ENCODE peak calls at places on chromosome 5, in six cellular contexts. G, Z, U, T, Y and B are unnamed samples.

GRCh38 chr5:10543585-10544040 is 20.3 kb upstream of the ANKRD33B start:
- DNase-seq in G (no peak), Z (no peak), U (no peak), T (no peak), Y (no peak), B (no peak)

GRCh38 chr5:172606156-172606785 is 34.8 kb upstream of the NEURL1B start:
- DNase-seq in G (no peak), Z (no peak), U (peak), T (no peak), Y (peak), B (no peak)

GRCh38 chr5:167579701-167580045 is 711.8 kb upstream of the WWC1 start:
- DNase-seq in G (no peak), Z (no peak), U (no peak), T (no peak), Y (no peak), B (no peak)

GRCh38 chr5:140131967-140132409 is 6.3 kb downstream of the IGIP start:
- DNase-seq in G (no peak), Z (peak), U (peak), T (no peak), Y (no peak), B (no peak)

GRCh38 chr5:107652839-107653607 is 17.7 kb downstream of the EFNA5 start:
- DNase-seq in G (peak), Z (no peak), U (no peak), T (peak), Y (no peak), B (no peak)

GRCh38 chr5:96984506-96985192 is 48.8 kb downstream of the LNPEP start:
- DNase-seq in G (no peak), Z (no peak), U (no peak), T (no peak), Y (no peak), B (no peak)

GRCh38 chr5:100840364-100840763 is 62.7 kb downstream of the ST8SIA4 start:
- DNase-seq in G (no peak), Z (no peak), U (no peak), T (no peak), Y (no peak), B (no peak)

GRCh38 chr5:74648835-74649286 is 8.3 kb upstream of the ENC1 start:
- DNase-seq in G (no peak), Z (no peak), U (no peak), T (peak), Y (no peak), B (no peak)

GRCh38 chr5:170151105-170151831 is 45.6 kb downstream of the FOXI1 start:
- DNase-seq in G (no peak), Z (peak), U (no peak), T (peak), Y (peak), B (no peak)

GRCh38 chr5:151659001-151659754 is 27.5 kb downstream of the SPARC start:
- DNase-seq in G (peak), Z (no peak), U (peak), T (peak), Y (peak), B (peak)

GRCh38 chr5:57662991-57663390 is 180.4 kb upstream of the ACTBL2 start:
- DNase-seq in G (no peak), Z (no peak), U (no peak), T (no peak), Y (peak), B (no peak)

GRCh38 chr5:87020099-87020934 is 247.4 kb upstream of the RASA1 start:
- DNase-seq in G (no peak), Z (no peak), U (peak), T (no peak), Y (peak), B (no peak)

GRCh38 chr5:171483453-171484177 is 64.2 kb downstream of the FGF18 start:
- DNase-seq in G (no peak), Z (no peak), U (peak), T (no peak), Y (peak), B (no peak)

GRCh38 chr5:74167206-74167929 is 473.2 kb downstream of the ENC1 start:
- DNase-seq in G (no peak), Z (peak), U (no peak), T (no peak), Y (no peak), B (no peak)

GRCh38 chr5:131417240-131417869 is 153.5 kb downstream of the CDC42SE2 start:
- DNase-seq in G (peak), Z (peak), U (peak), T (peak), Y (peak), B (peak)

GRCh38 chr5:36894950-36895349 is 18.4 kb downstream of the NIPBL start:
- DNase-seq in G (no peak), Z (no peak), U (no peak), T (no peak), Y (no peak), B (no peak)

GRCh38 chr5:141772281-141772680 is 90.3 kb upstream of the ARAP3 start:
- DNase-seq in G (no peak), Z (no peak), U (no peak), T (no peak), Y (no peak), B (no peak)

GRCh38 chr5:90161399-90161798 is 248.2 kb downstream of the CETN3 start:
- DNase-seq in G (peak), Z (no peak), U (peak), T (peak), Y (peak), B (no peak)

GRCh38 chr5:177116631-177117373 is 16.8 kb upstream of the NSD1 start:
- DNase-seq in G (no peak), Z (no peak), U (peak), T (peak), Y (peak), B (peak)

GRCh38 chr5:160506006-160507004 is 84.7 kb downstream of the PTTG1 start:
- DNase-seq in G (peak), Z (no peak), U (no peak), T (peak), Y (peak), B (peak)

GRCh38 chr5:102600964-102601363 is 102.2 kb upstream of the SLCO6A1 start:
- DNase-seq in G (no peak), Z (no peak), U (no peak), T (no peak), Y (no peak), B (no peak)

GRCh38 chr5:117615226-117615625 is 1040.6 kb upstream of the SEMA6A start:
- DNase-seq in G (no peak), Z (no peak), U (no peak), T (no peak), Y (no peak), B (no peak)

GRCh38 chr5:111929892-111930291 is 172.9 kb upstream of the NREP start:
- DNase-seq in G (no peak), Z (peak), U (no peak), T (no peak), Y (no peak), B (no peak)

GRCh38 chr5:146516151-146516475 is at the start of gene GPR151:
- DNase-seq in G (no peak), Z (no peak), U (no peak), T (peak), Y (no peak), B (no peak)

GRCh38 chr5:149152317-149152746 is 11.0 kb downstream of the ABLIM3 start:
- DNase-seq in G (no peak), Z (no peak), U (no peak), T (no peak), Y (no peak), B (no peak)

GRCh38 chr5:83760579-83760978 is 39.9 kb upstream of the HAPLN1 start:
- DNase-seq in G (no peak), Z (no peak), U (no peak), T (no peak), Y (no peak), B (no peak)

GRCh38 chr5:1346627-1347440 is 1.9 kb upstream of the CLPTM1L start:
- DNase-seq in G (no peak), Z (no peak), U (no peak), T (no peak), Y (no peak), B (no peak)

GRCh38 chr5:73299017-73299630 is 126.1 kb downstream of the TMEM174 start:
- DNase-seq in G (peak), Z (no peak), U (no peak), T (peak), Y (no peak), B (no peak)

GRCh38 chr5:116135344-116135743 is 50.5 kb downstream of the COMMD10 start:
- DNase-seq in G (no peak), Z (no peak), U (no peak), T (no peak), Y (no peak), B (no peak)

GRCh38 chr5:57940879-57941278 is 458.3 kb upstream of the ACTBL2 start:
- DNase-seq in G (no peak), Z (no peak), U (no peak), T (no peak), Y (no peak), B (no peak)

GRCh38 chr5:39570418-39571027 is 145.7 kb upstream of the DAB2 start:
- DNase-seq in G (no peak), Z (no peak), U (no peak), T (peak), Y (no peak), B (no peak)

GRCh38 chr5:158384535-158385421 is 525.8 kb upstream of the CLINT1 start:
- DNase-seq in G (no peak), Z (peak), U (no peak), T (no peak), Y (no peak), B (no peak)

GRCh38 chr5:66312291-66312690 is 168.2 kb downstream of the SREK1 start:
- DNase-seq in G (no peak), Z (no peak), U (no peak), T (no peak), Y (no peak), B (no peak)

GRCh38 chr5:157665467-157666085 is 5.8 kb upstream of the C5orf52 start:
- DNase-seq in G (no peak), Z (peak), U (no peak), T (no peak), Y (no peak), B (no peak)

GRCh38 chr5:93845376-93845775 is 104.0 kb upstream of the POU5F2 start:
- DNase-seq in G (no peak), Z (no peak), U (no peak), T (no peak), Y (no peak), B (no peak)

GRCh38 chr5:34639852-34640626 is 16.1 kb upstream of the RAI14 start:
- DNase-seq in G (no peak), Z (no peak), U (no peak), T (no peak), Y (no peak), B (no peak)

GRCh38 chr5:33549982-33550567 is 109.3 kb downstream of the TARS1 start:
- DNase-seq in G (no peak), Z (no peak), U (no peak), T (no peak), Y (no peak), B (no peak)
- TF ChIP-seq CTCF in G (no peak), Z (no peak), U (no peak), T (no peak), Y (no peak), B (no peak)

DNA sequence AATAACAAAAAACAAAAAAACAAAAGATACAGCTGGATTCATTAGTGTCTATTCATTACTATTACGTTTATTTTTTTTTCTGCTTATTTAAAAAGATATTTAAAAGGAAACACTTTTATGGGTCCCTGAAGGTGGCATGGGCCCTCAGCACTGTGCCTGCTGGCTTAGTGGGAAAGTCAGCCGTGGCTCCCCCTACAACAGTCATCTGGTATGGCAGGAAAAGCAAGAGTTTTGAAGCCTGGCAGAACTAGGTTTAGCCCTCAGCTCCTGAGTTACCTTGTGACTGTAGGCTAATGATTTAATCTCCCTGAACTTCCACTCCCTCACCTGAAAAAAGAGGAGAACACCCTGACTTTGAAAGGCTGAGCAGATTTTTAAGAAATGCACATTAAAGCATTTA is 135.6 kb downstream of the GOLPH3 start:
- DNase-seq in G (no peak), Z (no peak), U (no peak), T (no peak), Y (no peak), B (no peak)
- TF ChIP-seq CTCF in G (no peak), Z (no peak), U (no peak), T (peak), Y (no peak), B (no peak)

GRCh38 chr5:35651002-35651756 is 33.5 kb downstream of the SPEF2 start:
- DNase-seq in G (peak), Z (no peak), U (no peak), T (peak), Y (no peak), B (no peak)
- TF ChIP-seq CTCF in G (peak), Z (peak), U (peak), T (peak), Y (peak), B (peak)

GRCh38 chr5:91302335-91302734 is 80.8 kb downstream of the ARRDC3 start:
- DNase-seq in G (no peak), Z (no peak), U (no peak), T (peak), Y (no peak), B (no peak)
- TF ChIP-seq CTCF in G (no peak), Z (peak), U (no peak), T (peak), Y (no peak), B (no peak)